ENCODE peak calls at places on chromosomes 3 and 15, in eight cellular contexts. I is effector memory CD4-positive, alpha-beta T cell; V is Peyer's patch; Q is neuronal stem cell; G is OCI-LY7; H is heart left ventricle; J is tibial nerve; Y is esophagus squamous epithelium. C is an unnamed sample.

GRCh38 chr15:49238342-49238741 is 68.3 kb downstream of the GALK2 start:
- DNase-seq in H (no peak), G (no peak), Q (no peak), V (no peak), J (no peak), Y (no peak), I (no peak), C (peak; percentile 16)

GRCh38 chr3:60746690-60747416 is 504.4 kb downstream of the FHIT start:
- DNase-seq in J (no peak), G (no peak), Y (no peak), V (no peak), I (no peak), Q (no peak), H (no peak), C (no peak)

GRCh38 chr15:28786521-28786920 is 61.9 kb downstream of the GOLGA6L7 start:
- DNase-seq in G (no peak), Q (no peak), Y (no peak), V (no peak), J (no peak), H (no peak), I (no peak), C (no peak)

GRCh38 chr15:43824302-43825246 is at the start of gene MFAP1:
- DNase-seq in Q (peak; percentile 72), I (peak; percentile 86), H (peak; percentile 94), Y (peak; percentile 55), V (peak; percentile 94), G (peak; percentile 99), J (peak; percentile 83), C (peak; percentile 96)

GRCh38 chr15:88574646-88575045 is 28.2 kb upstream of the DET1 start:
- DNase-seq in G (no peak), V (no peak), Q (peak; percentile 31), Y (no peak), I (no peak), J (no peak), H (no peak), C (no peak)

GRCh38 chr3:27639271-27639670 is 82.9 kb downstream of the EOMES start:
- DNase-seq in J (no peak), Y (no peak), Q (no peak), I (no peak), H (no peak), G (no peak), V (no peak), C (no peak)

GRCh38 chr15:53978248-53978906 is at the start of gene UNC13C:
- DNase-seq in J (no peak), I (no peak), H (peak; percentile 44), Q (peak; percentile 47), V (no peak), Y (no peak), G (no peak), C (peak; percentile 3)

GRCh38 chr15:31486506-31486905 is 159.9 kb downstream of the KLF13 start:
- DNase-seq in V (no peak), I (no peak), H (no peak), G (no peak), Y (no peak), J (no peak), Q (no peak), C (no peak)

GRCh38 chr15:55407631-55407948 is 569 bp downstream of the CCPG1 start:
- DNase-seq in Y (no peak), H (no peak), Q (no peak), G (no peak), I (no peak), J (no peak), V (no peak), C (no peak)

GRCh38 chr15:77126927-77127326 is 56.0 kb upstream of the TSPAN3 start:
- DNase-seq in J (no peak), H (no peak), Y (no peak), I (no peak), Q (no peak), G (no peak), V (no peak), C (no peak)

GRCh38 chr3:29202368-29202767 is 78.5 kb upstream of the RBMS3 start:
- DNase-seq in G (no peak), H (no peak), V (no peak), Y (no peak), J (no peak), I (no peak), Q (no peak), C (no peak)

GRCh38 chr15:37698679-37699078 is 235.8 kb upstream of the TMCO5A start:
- DNase-seq in I (no peak), V (no peak), G (no peak), Q (no peak), Y (no peak), J (no peak), H (no peak), C (no peak)

DNA sequence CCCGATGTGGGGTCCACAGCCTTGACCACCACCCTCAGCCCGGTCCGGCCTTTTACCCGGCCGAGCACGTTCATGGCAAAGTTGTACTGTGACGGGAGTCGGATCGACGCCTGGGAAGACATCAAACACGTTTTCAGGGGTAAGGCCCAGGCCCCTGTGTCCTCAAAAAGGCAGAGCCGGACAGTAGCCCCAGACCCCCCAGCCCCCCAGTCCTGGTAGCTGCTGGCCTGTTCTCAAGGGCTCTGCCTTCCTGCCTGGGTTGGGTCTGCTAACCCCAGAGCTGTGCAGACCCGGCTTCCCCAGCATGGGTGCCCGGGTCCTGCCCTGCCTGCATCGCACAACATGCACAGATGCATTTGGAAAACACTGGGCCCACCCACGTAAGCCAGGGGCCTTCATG is 84.6 kb downstream of the NUP210 start:
- DNase-seq in J (no peak), I (no peak), V (no peak), G (no peak), H (no peak), Q (no peak), Y (no peak), C (no peak)
- H3K27ac ChIP-seq in J (no peak overlapping the region), I (no peak overlapping the region), V (no peak overlapping the region), G (no peak overlapping the region), H (no peak overlapping the region), Q (no peak overlapping the region), Y (no peak overlapping the region), C (no peak overlapping the region)

GRCh38 chr3:160498202-160498601 is 48.6 kb upstream of the TRIM59 start:
- DNase-seq in V (no peak), I (no peak), H (no peak), G (no peak), J (no peak), Q (no peak), Y (no peak), C (no peak)
- H3K27ac ChIP-seq in V (no peak overlapping the region), I (no peak overlapping the region), H (no peak overlapping the region), G (no peak overlapping the region), J (no peak overlapping the region), Q (no peak overlapping the region), Y (no peak overlapping the region), C (no peak overlapping the region)

GRCh38 chr3:114508976-114509375 is 215.1 kb downstream of the TIGIT start:
- DNase-seq in J (no peak), Q (no peak), G (no peak), V (no peak), Y (no peak), I (no peak), H (no peak), C (no peak)

GRCh38 chr3:114506622-114507300 is 212.9 kb downstream of the TIGIT start:
- DNase-seq in G (no peak), I (no peak), V (no peak), Y (no peak), Q (no peak), H (no peak), J (no peak), C (no peak)

GRCh38 chr3:114502204-114502603 is 208.4 kb downstream of the TIGIT start:
- DNase-seq in Y (no peak), G (no peak), I (no peak), H (no peak), V (no peak), J (no peak), Q (no peak), C (no peak)

GRCh38 chr3:114508208-114508607 is 214.4 kb downstream of the TIGIT start:
- DNase-seq in H (no peak), Q (no peak), G (no peak), I (no peak), V (no peak), Y (no peak), J (no peak), C (no peak)

DNA sequence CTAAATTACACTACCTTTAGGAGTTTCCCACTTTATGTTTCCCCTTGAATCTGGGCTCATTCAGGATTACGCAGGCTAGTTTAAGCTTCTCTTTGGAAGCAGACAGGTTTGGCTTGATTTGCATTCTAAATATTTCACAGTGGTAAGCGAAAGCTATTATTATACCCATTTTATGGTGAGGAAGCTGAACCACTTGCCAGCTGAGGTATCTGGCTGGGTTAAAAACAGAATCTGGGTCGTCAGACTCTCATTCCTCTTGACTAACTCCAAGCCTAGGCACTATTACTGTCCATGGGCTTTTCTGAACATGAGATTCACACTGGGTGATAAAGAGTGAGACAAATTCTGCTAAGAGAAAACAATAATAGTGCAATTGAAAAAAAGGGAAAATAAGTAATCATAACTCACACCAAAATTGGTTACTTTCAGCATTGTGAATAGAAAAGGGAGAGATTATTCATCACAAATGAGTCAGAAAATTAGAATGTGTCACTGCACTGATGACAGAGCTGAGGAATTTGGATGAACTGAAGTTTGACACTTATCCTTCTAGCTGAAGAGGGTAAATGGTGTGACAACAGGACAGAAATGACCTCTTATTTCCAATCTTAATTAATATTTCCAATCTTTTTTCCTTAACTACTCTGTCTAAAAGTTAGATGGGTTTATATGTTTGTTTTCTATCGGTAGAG is 211.3 kb downstream of the TIGIT start:
- DNase-seq in I (no peak), Y (no peak), V (no peak), Q (no peak), J (no peak), H (no peak), G (no peak), C (no peak)
- H3K27ac ChIP-seq in I (no peak overlapping the region), Y (no peak overlapping the region), V (no peak overlapping the region), Q (no peak overlapping the region), J (no peak overlapping the region), H (no peak overlapping the region), G (no peak overlapping the region), C (no peak overlapping the region)

DNA sequence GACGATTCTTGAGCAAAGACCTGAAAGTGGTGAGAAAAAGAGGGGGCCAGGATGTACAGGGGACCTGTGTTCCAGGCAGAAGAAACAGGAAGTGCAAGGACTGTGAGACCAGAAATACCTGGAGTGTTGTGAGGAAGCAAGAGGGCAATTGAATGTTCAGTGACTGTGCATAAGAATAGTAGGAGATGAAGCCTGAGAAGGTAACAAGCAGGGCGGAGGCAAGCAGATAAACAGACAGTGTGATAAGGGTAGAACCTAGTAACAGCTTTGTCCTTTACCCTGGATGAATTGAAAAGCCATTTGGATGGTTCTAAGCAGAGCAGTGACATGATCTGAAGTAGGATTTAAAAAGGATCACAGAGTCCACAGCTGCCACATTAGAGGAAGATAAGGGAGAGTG is 4.0 kb upstream of the PLOD2 start:
- DNase-seq in H (no peak), G (no peak), J (no peak), I (no peak), V (no peak), Q (no peak), Y (no peak), C (no peak)
- H3K27ac ChIP-seq in H (no peak overlapping the region), G (no peak overlapping the region), J (no peak overlapping the region), I (no peak overlapping the region), V (no peak overlapping the region), Q (no peak overlapping the region), Y (no peak overlapping the region), C (no peak overlapping the region)